ENCODE peak calls at places on chromosomes 11 and 22, in five cellular contexts. Z is NCI-H748 treated with DMSO at 0.1 percent for 48 hours; W is CD4-positive, alpha-beta memory T cell; T is activated effector memory CD4-positive, alpha-beta T cell treated with anti-CD3 and anti-CD28 coated beads, Interleukin-2, amount 50 U/mL, for 16 hours; X is stimulated activated CD8-positive, alpha-beta memory T cell treated with anti-CD3 and anti-CD28 coated beads, Interleukin-15, amount 100 ng/mL, for 4 hours. J is an unnamed sample.
A peak's percentile ranks its signal among the peaks of the same experiment; 100 is the strongest.

GRCh38 chr22:49734882-49735281 is 92.8 kb downstream of the BRD1 start:
- DNase-seq in Z (no peak), W (no peak), T (peak; percentile 41), X (no peak), J (no peak)

GRCh38 chr22:35587447-35587870 is 29.7 kb downstream of the MB start:
- DNase-seq in Z (no peak), W (no peak), T (no peak), X (no peak), J (no peak)

GRCh38 chr11:3132831-3133455 is 32.2 kb downstream of the OSBPL5 start:
- DNase-seq in Z (no peak), W (no peak), T (peak; percentile 27), X (no peak), J (no peak)

GRCh38 chr11:2515401-2516275 is 70.8 kb downstream of the KCNQ1 start:
- DNase-seq in Z (no peak), W (no peak), T (peak; percentile 39), X (no peak), J (peak; percentile 17)

GRCh38 chr11:88535266-88535665 is 197.7 kb upstream of the CTSC start:
- DNase-seq in Z (no peak), W (no peak), T (no peak), X (no peak), J (no peak)

GRCh38 chr11:88194990-88195389 is 19.7 kb upstream of the RAB38 start:
- DNase-seq in Z (no peak), W (no peak), T (no peak), X (no peak), J (no peak)

GRCh38 chr22:24810043-24810749 is 4.2 kb downstream of the SGSM1 start:
- DNase-seq in Z (peak; percentile 61), W (no peak), T (no peak), X (no peak), J (peak; percentile 74)

GRCh38 chr11:5992604-5993251 is 5.9 kb upstream of the OR52L1 start:
- DNase-seq in Z (no peak), W (no peak), T (no peak), X (no peak), J (no peak)

GRCh38 chr11:72100462-72100861 is 2.6 kb downstream of the LAMTOR1 start:
- DNase-seq in Z (no peak), W (no peak), T (no peak), X (no peak), J (no peak)

GRCh38 chr11:17535488-17535887 is 8.7 kb downstream of the USH1C start:
- DNase-seq in Z (no peak), W (no peak), T (no peak), X (no peak), J (no peak)

GRCh38 chr11:43920598-43921419 is 21.6 kb upstream of the C11orf96 start:
- DNase-seq in Z (no peak), W (no peak), T (no peak), X (no peak), J (no peak)

GRCh38 chr11:46529928-46530574 is 63.8 kb downstream of the AMBRA1 start:
- DNase-seq in Z (no peak), W (no peak), T (no peak), X (no peak), J (no peak)

GRCh38 chr11:123325535-123325934 is 104.5 kb upstream of the GRAMD1B start:
- DNase-seq in Z (no peak), W (no peak), T (no peak), X (no peak), J (no peak)

GRCh38 chr11:45794169-45794568 is 10.8 kb upstream of the SLC35C1 start:
- DNase-seq in Z (peak; percentile 70), W (no peak), T (no peak), X (no peak), J (no peak)

GRCh38 chr22:35777335-35777975 is 59.8 kb downstream of the APOL5 start:
- DNase-seq in Z (no peak), W (no peak), T (no peak), X (no peak), J (no peak)

GRCh38 chr11:47433157-47433556 is 6.9 kb upstream of the PSMC3 start:
- DNase-seq in Z (no peak), W (no peak), T (no peak), X (no peak), J (no peak)

GRCh38 chr11:134908583-134908982 is 496.5 kb upstream of the B3GAT1 start:
- DNase-seq in Z (no peak), W (no peak), T (no peak), X (no peak), J (no peak)

GRCh38 chr11:1031121-1031899 is 5.2 kb downstream of the MUC6 start:
- DNase-seq in Z (no peak), W (no peak), T (no peak), X (no peak), J (no peak)

GRCh38 chr11:58744988-58745704 is 13.4 kb upstream of the GLYAT start:
- DNase-seq in Z (no peak), W (no peak), T (no peak), X (no peak), J (no peak)

GRCh38 chr22:45672564-45673481 is 1.2 kb downstream of the ATXN10 start:
- DNase-seq in Z (no peak), W (no peak), T (no peak), X (no peak), J (no peak)

GRCh38 chr11:84817998-84818397 is 809.1 kb downstream of the DLG2 start:
- DNase-seq in Z (no peak), W (no peak), T (no peak), X (no peak), J (no peak)

GRCh38 chr11:35323076-35323868 is 96.1 kb downstream of the SLC1A2 start:
- DNase-seq in Z (no peak), W (no peak), T (no peak), X (no peak), J (no peak)

GRCh38 chr11:1796297-1797011 is 32.7 kb upstream of the CTSD start:
- DNase-seq in Z (no peak), W (no peak), T (no peak), X (no peak), J (no peak)

GRCh38 chr22:41302016-41302767 is 867 bp downstream of the ZC3H7B start:
- DNase-seq in Z (no peak), W (peak; percentile 24), T (peak; percentile 65), X (no peak), J (no peak)

GRCh38 chr11:83438438-83438837 is 152.3 kb upstream of the CCDC90B start:
- DNase-seq in Z (no peak), W (no peak), T (no peak), X (no peak), J (no peak)

GRCh38 chr11:33257897-33258630 is 883 bp downstream of the HIPK3 start:
- DNase-seq in Z (peak; percentile 84), W (peak; percentile 77), T (peak; percentile 90), X (peak; percentile 47), J (peak; percentile 61)

GRCh38 chr11:8222820-8223512 is 40.7 kb downstream of the LMO1 start:
- DNase-seq in Z (no peak), W (no peak), T (no peak), X (no peak), J (peak; percentile 50)

GRCh38 chr11:67611704-67612587 is 5.2 kb downstream of the NDUFV1 start:
- DNase-seq in Z (no peak), W (no peak), T (peak; percentile 57), X (no peak), J (no peak)

GRCh38 chr22:32612834-32613233 is 138.2 kb downstream of the FBXO7 start:
- DNase-seq in Z (no peak), W (no peak), T (no peak), X (no peak), J (no peak)

GRCh38 chr11:72625746-72626636 is 48.2 kb downstream of the PDE2A start:
- DNase-seq in Z (no peak), W (no peak), T (no peak), X (no peak), J (no peak)

GRCh38 chr11:9172394-9172793 is 81.0 kb upstream of the SCUBE2 start:
- DNase-seq in Z (no peak), W (no peak), T (no peak), X (no peak), J (no peak)

GRCh38 chr11:10930961-10931760 is 73.3 kb upstream of the ZBED5 start:
- DNase-seq in Z (peak; percentile 65), W (peak; percentile 35), T (peak; percentile 78), X (peak; percentile 34), J (peak; percentile 40)

GRCh38 chr11:47051217-47051616 is 114.7 kb downstream of the CSTPP1 start:
- DNase-seq in Z (no peak), W (no peak), T (no peak), X (no peak), J (no peak)

GRCh38 chr11:11826260-11826659 is 15.5 kb upstream of the USP47 start:
- DNase-seq in Z (no peak), W (no peak), T (no peak), X (no peak), J (no peak)

GRCh38 chr11:75589933-75590332 is 27.9 kb downstream of the SERPINH1 start:
- DNase-seq in Z (no peak), W (no peak), T (no peak), X (no peak), J (no peak)